ENCODE peak calls at places on chromosomes 5 and 9, in four cellular contexts. D is activated CD8-positive, alpha-beta memory T cell treated with anti-CD3 and anti-CD28 coated beads for 1 hour; G is HFF-Myc; K is hypothalamus. I is an unnamed sample.

GRCh38 chr9:115133649-115134048 is 15.7 kb upstream of the TNC start:
- DNase-seq in G (peak), D (no peak), K (no peak), I (no peak)

GRCh38 chr5:139698461-139699146 is 50.5 kb downstream of the CXXC5 start:
- DNase-seq in D (no peak), G (no peak), K (peak), I (no peak)

GRCh38 chr9:134327671-134328231 is 1.5 kb downstream of the RXRA start:
- DNase-seq in D (no peak), G (no peak), K (no peak), I (no peak)

GRCh38 chr5:178381206-178381605 is 148.6 kb upstream of the PHYKPL start:
- DNase-seq in D (no peak), K (no peak), G (no peak), I (no peak)

GRCh38 chr5:56900858-56901578 is 8.4 kb upstream of the SETD9 start:
- DNase-seq in D (no peak), K (no peak), G (peak), I (no peak)

GRCh38 chr9:130579738-130580463 is 524 bp downstream of the FUBP3 start:
- DNase-seq in K (no peak), D (no peak), G (no peak), I (no peak)

GRCh38 chr5:93058309-93058708 is 522.7 kb downstream of the NR2F1-AS1 start:
- DNase-seq in G (peak), K (no peak), D (no peak), I (no peak)

GRCh38 chr9:121288874-121289553 is 21.1 kb downstream of the GSN start:
- DNase-seq in D (no peak), G (no peak), K (peak), I (no peak)

GRCh38 chr9:124371183-124371582 is 44.1 kb downstream of the PSMB7 start:
- DNase-seq in G (no peak), D (no peak), K (no peak), I (no peak)

GRCh38 chr9:14403112-14403511 is 89.2 kb upstream of the NFIB start:
- DNase-seq in G (no peak), K (no peak), D (no peak), I (no peak)

GRCh38 chr9:101705135-101705661 is 33.2 kb downstream of the GRIN3A start:
- DNase-seq in D (no peak), K (no peak), G (no peak), I (no peak)

GRCh38 chr5:55072668-55073067 is 29.8 kb upstream of the GZMA start:
- DNase-seq in K (no peak), G (no peak), D (no peak), I (peak)

GRCh38 chr9:36112516-36112915 is 24.0 kb upstream of the GLIPR2 start:
- DNase-seq in D (no peak), G (no peak), K (no peak), I (no peak)

GRCh38 chr5:115070737-115071136 is 99.0 kb downstream of the TRIM36 start:
- DNase-seq in K (no peak), D (no peak), G (no peak), I (no peak)

GRCh38 chr5:172731286-172732073 is 39.5 kb downstream of the DUSP1 start:
- DNase-seq in G (no peak), D (no peak), K (no peak), I (no peak)

GRCh38 chr5:31733365-31733764 is 94.4 kb downstream of the PDZD2 start:
- DNase-seq in D (no peak), G (no peak), K (peak), I (no peak)

GRCh38 chr5:72920690-72921089 is 35.2 kb upstream of the FCHO2 start:
- DNase-seq in K (no peak), G (peak), D (no peak), I (no peak)